ENCODE peak calls at places on chromosomes 11 and 22, in ten cellular contexts. O is fibroblast of the aortic adventitia, M is HL-60, P is fibroblast of lung, K is GM12864, V is right lobe of liver, B is neural progenitor cell, J is heart left ventricle, W is AG04450, G is mucosa of descending colon. L is an unnamed sample.

GRCh38 chr11:56659755-56660154 is 3.7 kb upstream of the OR5AR1 start:
- DNase-seq in P (no peak), G (no peak), J (no peak), M (no peak), W (no peak), B (peak), K (no peak), O (no peak), V (no peak), L (no peak)

GRCh38 chr11:16909375-16910035 is 104.7 kb downstream of the PLEKHA7 start:
- DNase-seq in P (no peak), J (no peak), O (no peak), G (no peak), B (no peak), W (no peak), M (no peak), K (peak), V (no peak), L (no peak)

GRCh38 chr11:92190535-92191206 is 33.9 kb upstream of the FAT3 start:
- DNase-seq in K (no peak), W (no peak), G (no peak), O (no peak), V (no peak), J (no peak), M (no peak), B (no peak), P (no peak), L (no peak)

GRCh38 chr22:50314455-50315288 is 7.2 kb upstream of the PLXNB2 start:
- DNase-seq in B (no peak), O (no peak), K (peak), W (no peak), V (peak), P (no peak), J (no peak), M (peak), G (peak), L (no peak)

GRCh38 chr22:49650336-49651241 is 177.1 kb downstream of the BRD1 start:
- DNase-seq in P (no peak), M (no peak), W (no peak), V (peak), G (no peak), K (no peak), B (no peak), O (no peak), J (no peak), L (no peak)

GRCh38 chr11:122900803-122901202 is 18.2 kb downstream of the JHY start:
- DNase-seq in V (no peak), M (no peak), O (no peak), B (no peak), K (no peak), W (no peak), G (no peak), P (no peak), J (no peak), L (no peak)

GRCh38 chr11:7651140-7651551 is 22.2 kb downstream of the CYB5R2 start:
- DNase-seq in J (no peak), G (no peak), M (peak), V (no peak), P (no peak), B (no peak), K (no peak), O (no peak), W (no peak), L (no peak)

GRCh38 chr11:405323-405975 is 9.3 kb downstream of the SIGIRR start:
- DNase-seq in V (peak), B (no peak), P (peak), J (peak), O (peak), W (no peak), M (no peak), G (peak), K (no peak), L (no peak)

GRCh38 chr22:20803696-20804324 is 29.9 kb downstream of the SERPIND1 start:
- DNase-seq in J (peak), W (peak), V (no peak), P (peak), O (peak), K (no peak), B (peak), G (peak), M (peak), L (no peak)

GRCh38 chr22:31625661-31626426 is 36.2 kb downstream of the PISD start:
- DNase-seq in J (no peak), G (peak), P (no peak), V (no peak), B (peak), O (peak), M (no peak), W (no peak), K (no peak), L (no peak)

GRCh38 chr22:23168381-23169031 is 11.8 kb upstream of the BCR start:
- DNase-seq in B (no peak), V (no peak), P (no peak), O (no peak), G (no peak), K (no peak), W (no peak), J (no peak), M (no peak), L (no peak)

GRCh38 chr22:35349704-35350538 is 31.0 kb upstream of the HMOX1 start:
- DNase-seq in O (peak), P (peak), V (no peak), G (no peak), W (no peak), K (no peak), J (no peak), B (peak), M (no peak), L (no peak)

GRCh38 chr22:40215266-40215665 is 37.5 kb downstream of the TNRC6B start:
- DNase-seq in W (no peak), P (no peak), G (no peak), V (no peak), K (no peak), J (no peak), B (no peak), O (no peak), M (peak), L (no peak)

GRCh38 chr11:103624708-103625623 is 411.5 kb upstream of the DDI1 start:
- DNase-seq in J (peak), W (peak), G (no peak), B (no peak), M (no peak), V (no peak), K (no peak), P (peak), O (peak), L (no peak)

GRCh38 chr11:131889146-131889577 is 518.7 kb downstream of the NTM start:
- DNase-seq in G (no peak), W (peak), O (peak), J (no peak), P (peak), V (no peak), K (no peak), M (no peak), B (peak), L (no peak)

GRCh38 chr11:291281-292210 is 2.6 kb downstream of the PGGHG start:
- DNase-seq in O (no peak), P (no peak), J (peak), G (no peak), W (no peak), B (no peak), V (peak), M (no peak), K (no peak), L (no peak)

GRCh38 chr11:4543561-4543960 is 1.4 kb upstream of the OR52M1 start:
- DNase-seq in K (no peak), P (no peak), J (no peak), B (no peak), G (no peak), W (no peak), O (no peak), V (no peak), M (no peak), L (no peak)

GRCh38 chr11:130427049-130427388 is 1.4 kb downstream of the ADAMTS8 start:
- DNase-seq in J (no peak), G (no peak), V (no peak), P (no peak), O (no peak), W (no peak), B (no peak), M (no peak), K (no peak), L (no peak)

GRCh38 chr11:66144000-66144678 is 74.1 kb downstream of the PACS1 start:
- DNase-seq in J (no peak), M (no peak), O (no peak), G (no peak), K (no peak), W (no peak), P (no peak), V (no peak), B (no peak), L (no peak)

GRCh38 chr22:36385491-36386350 is 2.0 kb downstream of the MYH9 start:
- DNase-seq in W (no peak), G (no peak), B (peak), M (no peak), J (peak), O (no peak), K (no peak), V (peak), P (no peak), L (no peak)
- H3K4me3 ChIP-seq in W (peak), G (peak), B (peak), M (peak), J (peak), O (peak), K (peak), V (peak), P (peak), L (peak)

GRCh38 chr11:33257160-33257896 is at the start of gene HIPK3:
- DNase-seq in W (no peak), O (peak), J (peak), P (peak), M (peak), B (peak), G (peak), K (no peak), V (peak), L (peak)

GRCh38 chr11:33259869-33260268 is 2.7 kb downstream of the HIPK3 start:
- DNase-seq in V (no peak), J (no peak), B (no peak), M (no peak), W (no peak), G (no peak), O (no peak), K (no peak), P (no peak), L (no peak)

GRCh38 chr11:33256808-33257159 is 397 bp upstream of the HIPK3 start:
- DNase-seq in J (no peak), M (no peak), V (no peak), B (no peak), K (no peak), O (no peak), W (no peak), G (no peak), P (no peak), L (no peak)

GRCh38 chr11:33258631-33259184 is 1.5 kb downstream of the HIPK3 start:
- DNase-seq in W (no peak), K (no peak), M (no peak), V (no peak), B (no peak), G (no peak), J (no peak), O (peak), P (peak), L (no peak)

DNA sequence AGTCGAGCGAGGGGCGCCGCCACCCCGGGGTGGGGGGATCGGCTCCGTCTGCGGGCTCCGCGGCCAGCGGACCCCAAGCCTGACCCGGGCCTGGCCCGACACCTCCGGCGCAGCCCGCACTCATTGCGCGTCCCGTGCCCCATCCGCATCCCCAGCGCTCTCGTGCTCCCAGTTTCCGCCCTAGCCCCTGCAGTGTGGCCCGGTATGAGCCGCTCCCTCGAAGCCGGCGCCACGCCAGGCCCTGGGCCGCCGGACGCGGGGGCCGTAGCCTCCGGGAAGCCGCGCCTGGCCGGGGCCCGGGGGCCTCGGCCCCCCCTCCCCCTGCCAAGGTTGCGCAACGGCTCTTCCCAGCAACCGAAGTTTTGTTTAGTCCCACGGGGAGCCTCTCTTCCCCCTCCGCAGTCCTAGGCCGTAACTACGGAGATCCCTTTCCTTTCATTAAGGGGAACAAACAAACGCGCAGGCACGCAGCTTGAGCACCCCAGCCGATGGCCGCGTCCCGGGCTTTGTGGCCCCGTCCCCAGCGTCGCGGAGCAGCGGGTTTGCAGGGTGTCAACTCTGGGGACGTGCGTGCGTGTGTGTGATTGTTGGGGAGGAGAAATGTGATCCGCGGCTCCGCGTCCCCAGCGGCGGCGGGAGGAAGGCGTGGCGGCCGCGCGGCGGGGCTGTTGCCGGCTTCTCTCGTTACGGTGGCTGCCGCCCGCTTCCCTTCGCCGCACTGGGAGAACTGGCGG is 883 bp downstream of the HIPK3 start:
- DNase-seq in O (peak), B (peak), G (peak), V (peak), W (peak), P (peak), J (peak), M (peak), K (no peak), L (peak)
- TF ChIP-seq CTCF in O (no peak), B (peak), G (no peak), V (peak), W (peak), P (no peak), J (peak), M (no peak), K (peak), L (peak)

GRCh38 chr11:64687641-64688533 is 35.1 kb downstream of the NRXN2 start:
- DNase-seq in V (no peak), G (no peak), W (no peak), M (no peak), P (no peak), B (peak), K (no peak), O (peak), J (no peak), L (no peak)
- H3K4me3 ChIP-seq in V (no peak), G (no peak), W (no peak), M (no peak), P (no peak), B (peak), K (no peak), O (no peak), J (peak), L (peak)

DNA sequence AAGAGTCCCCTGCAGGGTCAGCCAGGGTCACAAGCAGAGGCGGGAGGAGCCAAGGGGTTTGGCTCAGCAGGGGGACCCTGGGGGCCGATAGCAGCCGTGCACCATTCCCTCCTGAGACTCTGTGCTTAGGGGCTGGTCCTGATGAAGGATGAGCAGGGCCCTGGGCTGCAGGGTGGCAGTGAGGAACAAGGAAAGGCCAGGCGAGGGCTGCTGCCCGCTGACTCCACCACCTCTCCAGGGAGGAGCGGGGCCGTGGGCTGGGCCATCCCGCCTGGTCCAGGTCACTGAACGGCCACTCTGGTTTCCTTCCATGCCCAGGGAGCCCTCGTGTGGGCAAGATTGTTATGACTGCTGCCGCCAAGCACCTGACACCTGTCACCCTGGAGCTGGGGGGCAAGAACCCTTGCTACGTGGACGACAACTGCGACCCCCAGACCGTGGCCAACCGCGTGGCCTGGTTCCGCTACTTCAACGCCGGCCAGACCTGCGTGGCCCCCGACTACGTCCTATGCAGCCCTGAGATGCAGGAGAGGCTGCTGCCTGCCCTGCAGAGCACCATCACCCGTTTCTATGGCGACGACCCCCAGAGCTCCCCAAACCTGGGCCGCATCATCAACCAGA is 9.2 kb upstream of the NDUFS8 start:
- DNase-seq in B (peak), W (no peak), P (no peak), O (no peak), J (no peak), M (no peak), V (no peak), G (peak), K (no peak), L (no peak)
- TF ChIP-seq CTCF in B (peak), W (no peak), P (peak), O (peak), J (no peak), M (no peak), V (peak), G (peak), K (peak), L (no peak)

GRCh38 chr22:30357650-30358215 is 926 bp downstream of the CCDC157 start:
- DNase-seq in V (no peak), K (no peak), W (no peak), J (no peak), P (no peak), M (no peak), B (peak), O (no peak), G (no peak), L (no peak)
- H3K4me3 ChIP-seq in V (no peak), K (no peak), W (peak), J (no peak), P (peak), M (no peak), B (peak), O (peak), G (no peak), L (peak)

DNA sequence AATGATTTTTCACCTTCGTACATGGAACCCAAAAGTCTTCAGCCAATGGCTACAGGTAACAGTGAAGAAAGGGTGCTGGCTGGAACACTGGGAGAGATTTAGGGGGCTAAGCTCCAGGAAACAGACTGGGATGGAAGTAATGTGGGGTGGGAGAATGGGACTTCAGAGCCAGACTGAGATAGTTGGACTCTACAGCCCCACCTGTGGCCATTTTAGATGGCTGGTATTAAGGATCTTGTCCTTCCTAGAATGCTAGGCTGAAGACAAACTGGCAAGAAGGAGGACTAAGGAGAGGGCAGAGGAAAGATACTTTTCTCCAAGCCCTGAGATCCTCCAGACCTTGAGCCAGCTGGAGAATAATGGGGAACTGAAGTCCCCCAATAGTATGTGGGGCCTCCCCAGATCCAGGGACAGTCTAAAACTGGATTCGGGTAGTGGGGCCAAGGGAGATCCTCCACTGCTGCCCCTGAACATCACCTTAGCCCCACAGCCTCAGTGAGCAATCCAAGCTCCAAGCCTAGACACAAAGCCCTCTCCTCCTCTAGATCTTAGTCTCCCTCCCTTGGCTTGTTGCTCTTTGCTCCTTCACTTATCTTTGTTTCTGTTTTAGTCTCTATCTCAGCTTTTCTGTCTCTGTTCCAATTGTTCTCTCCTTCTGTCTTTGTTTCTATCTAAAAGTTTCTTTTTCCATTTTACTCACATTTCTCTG is 16.1 kb upstream of the RRAS2 start:
- DNase-seq in K (no peak), B (peak), J (no peak), P (no peak), W (no peak), M (no peak), G (no peak), O (no peak), V (no peak), L (no peak)
- TF ChIP-seq CTCF in K (peak), B (peak), J (no peak), P (peak), W (no peak), M (no peak), G (no peak), O (peak), V (no peak), L (no peak)

L was measured in esophagus squamous epithelium.